ENCODE peak calls at places on chromosome 12, in seven cellular contexts. One of them, this sample, is unnamed.

GRCh38 chr12:46470039-46470627 is 97.6 kb upstream of the SLC38A2 start:
- DNase-seq in fibroblast of lung: no peak
- DNase-seq in endothelial cell of umbilical vein: no peak
- DNase-seq in tibial artery: no peak
- DNase-seq in CD8-positive, alpha-beta T cell: peak; percentile 50
- DNase-seq in spleen: no peak
- DNase-seq in stomach: no peak
- DNase-seq in this sample: no peak

GRCh38 chr12:113054948-113055486 is 1.5 kb upstream of the DTX1 start:
- DNase-seq in stomach: no peak
- DNase-seq in spleen: no peak
- DNase-seq in fibroblast of lung: no peak
- DNase-seq in endothelial cell of umbilical vein: no peak
- DNase-seq in CD8-positive, alpha-beta T cell: no peak
- DNase-seq in tibial artery: no peak
- DNase-seq in this sample: no peak

GRCh38 chr12:8648598-8649205 is 13.9 kb downstream of the MFAP5 start:
- DNase-seq in tibial artery: no peak
- DNase-seq in CD8-positive, alpha-beta T cell: peak; percentile 59
- DNase-seq in endothelial cell of umbilical vein: no peak
- DNase-seq in fibroblast of lung: no peak
- DNase-seq in stomach: no peak
- DNase-seq in spleen: no peak
- DNase-seq in this sample: no peak

GRCh38 chr12:57367121-57367520 is 63.7 kb downstream of the R3HDM2 start:
- DNase-seq in endothelial cell of umbilical vein: no peak
- DNase-seq in CD8-positive, alpha-beta T cell: no peak
- DNase-seq in tibial artery: no peak
- DNase-seq in fibroblast of lung: no peak
- DNase-seq in stomach: no peak
- DNase-seq in spleen: no peak
- DNase-seq in this sample: no peak

GRCh38 chr12:25347716-25348261 is 97.1 kb upstream of the KRAS start:
- DNase-seq in tibial artery: no peak
- DNase-seq in CD8-positive, alpha-beta T cell: no peak
- DNase-seq in stomach: no peak
- DNase-seq in fibroblast of lung: no peak
- DNase-seq in spleen: no peak
- DNase-seq in endothelial cell of umbilical vein: no peak
- DNase-seq in this sample: no peak

GRCh38 chr12:82517808-82518207 is 159.5 kb downstream of the METTL25 start:
- DNase-seq in tibial artery: no peak
- DNase-seq in spleen: no peak
- DNase-seq in CD8-positive, alpha-beta T cell: no peak
- DNase-seq in stomach: no peak
- DNase-seq in endothelial cell of umbilical vein: no peak
- DNase-seq in fibroblast of lung: no peak
- DNase-seq in this sample: no peak

GRCh38 chr12:1281683-1282366 is 290.8 kb downstream of the ERC1 start:
- DNase-seq in stomach: no peak
- DNase-seq in endothelial cell of umbilical vein: no peak
- DNase-seq in tibial artery: no peak
- DNase-seq in spleen: no peak
- DNase-seq in CD8-positive, alpha-beta T cell: no peak
- DNase-seq in fibroblast of lung: peak; percentile 85
- DNase-seq in this sample: no peak

GRCh38 chr12:19994970-19995369 is 373.4 kb upstream of the PDE3A start:
- DNase-seq in CD8-positive, alpha-beta T cell: no peak
- DNase-seq in stomach: no peak
- DNase-seq in fibroblast of lung: peak; percentile 26
- DNase-seq in spleen: no peak
- DNase-seq in endothelial cell of umbilical vein: peak; percentile 63
- DNase-seq in tibial artery: no peak
- DNase-seq in this sample: no peak

GRCh38 chr12:56462565-56462964 is 5.8 kb upstream of the SPRYD4 start:
- DNase-seq in endothelial cell of umbilical vein: no peak
- DNase-seq in tibial artery: no peak
- DNase-seq in CD8-positive, alpha-beta T cell: no peak
- DNase-seq in stomach: no peak
- DNase-seq in fibroblast of lung: no peak
- DNase-seq in spleen: no peak
- DNase-seq in this sample: no peak

GRCh38 chr12:77384941-77385340 is 319.6 kb upstream of the E2F7 start:
- DNase-seq in stomach: no peak
- DNase-seq in endothelial cell of umbilical vein: no peak
- DNase-seq in tibial artery: no peak
- DNase-seq in fibroblast of lung: no peak
- DNase-seq in CD8-positive, alpha-beta T cell: no peak
- DNase-seq in spleen: no peak
- DNase-seq in this sample: no peak

GRCh38 chr12:22275847-22276246 is 58.7 kb downstream of the ST8SIA1 start:
- DNase-seq in endothelial cell of umbilical vein: peak; percentile 58
- DNase-seq in tibial artery: peak; percentile 97
- DNase-seq in stomach: peak; percentile 45
- DNase-seq in fibroblast of lung: peak; percentile 100
- DNase-seq in CD8-positive, alpha-beta T cell: no peak
- DNase-seq in spleen: no peak
- DNase-seq in this sample: no peak

GRCh38 chr12:9673404-9674225 is 4.1 kb downstream of the CLEC2D start:
- DNase-seq in fibroblast of lung: peak; percentile 92
- DNase-seq in endothelial cell of umbilical vein: peak; percentile 94
- DNase-seq in CD8-positive, alpha-beta T cell: peak; percentile 68
- DNase-seq in stomach: no peak
- DNase-seq in spleen: peak; percentile 83
- DNase-seq in tibial artery: peak; percentile 35
- DNase-seq in this sample: peak; percentile 68

GRCh38 chr12:112374166-112374740 is 8.0 kb downstream of the HECTD4 start:
- DNase-seq in tibial artery: no peak
- DNase-seq in CD8-positive, alpha-beta T cell: no peak
- DNase-seq in endothelial cell of umbilical vein: no peak
- DNase-seq in fibroblast of lung: no peak
- DNase-seq in stomach: no peak
- DNase-seq in spleen: no peak
- DNase-seq in this sample: no peak

GRCh38 chr12:69254046-69254445 is 14.7 kb downstream of the CPSF6 start:
- DNase-seq in CD8-positive, alpha-beta T cell: no peak
- DNase-seq in stomach: no peak
- DNase-seq in fibroblast of lung: peak; percentile 63
- DNase-seq in endothelial cell of umbilical vein: peak; percentile 84
- DNase-seq in spleen: no peak
- DNase-seq in tibial artery: no peak
- DNase-seq in this sample: no peak

GRCh38 chr12:46585854-46586621 is 213.5 kb upstream of the SLC38A2 start:
- DNase-seq in tibial artery: no peak
- DNase-seq in fibroblast of lung: peak; percentile 93
- DNase-seq in CD8-positive, alpha-beta T cell: peak; percentile 83
- DNase-seq in endothelial cell of umbilical vein: peak; percentile 72
- DNase-seq in stomach: peak; percentile 72
- DNase-seq in spleen: no peak
- DNase-seq in this sample: peak; percentile 35

GRCh38 chr12:16417058-16417457 is 69.6 kb downstream of the MGST1 start:
- DNase-seq in CD8-positive, alpha-beta T cell: no peak
- DNase-seq in fibroblast of lung: no peak
- DNase-seq in tibial artery: no peak
- DNase-seq in spleen: no peak
- DNase-seq in stomach: no peak
- DNase-seq in endothelial cell of umbilical vein: no peak
- DNase-seq in this sample: no peak

GRCh38 chr12:19018302-19018980 is 111.1 kb upstream of the PLEKHA5 start:
- DNase-seq in spleen: no peak
- DNase-seq in CD8-positive, alpha-beta T cell: no peak
- DNase-seq in endothelial cell of umbilical vein: peak; percentile 70
- DNase-seq in tibial artery: no peak
- DNase-seq in fibroblast of lung: peak; percentile 80
- DNase-seq in stomach: no peak
- DNase-seq in this sample: no peak

GRCh38 chr12:78018146-78018910 is 187.6 kb downstream of the NAV3 start:
- DNase-seq in stomach: no peak
- DNase-seq in tibial artery: no peak
- DNase-seq in CD8-positive, alpha-beta T cell: no peak
- DNase-seq in fibroblast of lung: peak; percentile 65
- DNase-seq in endothelial cell of umbilical vein: no peak
- DNase-seq in spleen: no peak
- DNase-seq in this sample: no peak

GRCh38 chr12:26768611-26769603 is 64.1 kb downstream of the ITPR2 start:
- DNase-seq in stomach: no peak
- DNase-seq in spleen: no peak
- DNase-seq in CD8-positive, alpha-beta T cell: no peak
- DNase-seq in tibial artery: no peak
- DNase-seq in endothelial cell of umbilical vein: no peak
- DNase-seq in fibroblast of lung: no peak
- DNase-seq in this sample: no peak

GRCh38 chr12:4421590-4422031 is 24.0 kb downstream of the FGF6 start:
- DNase-seq in fibroblast of lung: peak; percentile 39
- DNase-seq in stomach: no peak
- DNase-seq in CD8-positive, alpha-beta T cell: no peak
- DNase-seq in tibial artery: no peak
- DNase-seq in spleen: no peak
- DNase-seq in endothelial cell of umbilical vein: peak; percentile 37
- DNase-seq in this sample: peak; percentile 29

GRCh38 chr12:24853588-24853987 is 95.3 kb downstream of the BCAT1 start:
- DNase-seq in endothelial cell of umbilical vein: peak; percentile 90
- DNase-seq in CD8-positive, alpha-beta T cell: no peak
- DNase-seq in tibial artery: no peak
- DNase-seq in spleen: no peak
- DNase-seq in fibroblast of lung: peak; percentile 78
- DNase-seq in stomach: no peak
- DNase-seq in this sample: no peak

GRCh38 chr12:122354958-122355641 is 67.4 kb downstream of the CLIP1 start:
- DNase-seq in spleen: no peak
- DNase-seq in fibroblast of lung: no peak
- DNase-seq in stomach: no peak
- DNase-seq in endothelial cell of umbilical vein: no peak
- DNase-seq in CD8-positive, alpha-beta T cell: no peak
- DNase-seq in tibial artery: no peak
- DNase-seq in this sample: no peak

GRCh38 chr12:19819231-19819630 is 379.9 kb downstream of the AEBP2 start:
- DNase-seq in CD8-positive, alpha-beta T cell: no peak
- DNase-seq in spleen: no peak
- DNase-seq in fibroblast of lung: no peak
- DNase-seq in tibial artery: peak; percentile 52
- DNase-seq in endothelial cell of umbilical vein: no peak
- DNase-seq in stomach: no peak
- DNase-seq in this sample: no peak

GRCh38 chr12:55039761-55040160 is 20.0 kb downstream of the NEUROD4 start:
- DNase-seq in tibial artery: no peak
- DNase-seq in CD8-positive, alpha-beta T cell: no peak
- DNase-seq in endothelial cell of umbilical vein: no peak
- DNase-seq in stomach: no peak
- DNase-seq in spleen: no peak
- DNase-seq in fibroblast of lung: no peak
- DNase-seq in this sample: no peak
- H3K4me1 ChIP-seq in tibial artery: no peaks in the 10 kb centered on the region
- H3K4me1 ChIP-seq in CD8-positive, alpha-beta T cell: peaks cover 38% of the 10 kb centered on the region
- H3K4me1 ChIP-seq in endothelial cell of umbilical vein: no peaks in the 10 kb centered on the region
- H3K4me1 ChIP-seq in stomach: no peaks in the 10 kb centered on the region
- H3K4me1 ChIP-seq in spleen: peaks cover 14% of the 10 kb centered on the region
- H3K4me1 ChIP-seq in fibroblast of lung: no peaks in the 10 kb centered on the region
- H3K4me1 ChIP-seq in this sample: no peaks in the 10 kb centered on the region

DNA sequence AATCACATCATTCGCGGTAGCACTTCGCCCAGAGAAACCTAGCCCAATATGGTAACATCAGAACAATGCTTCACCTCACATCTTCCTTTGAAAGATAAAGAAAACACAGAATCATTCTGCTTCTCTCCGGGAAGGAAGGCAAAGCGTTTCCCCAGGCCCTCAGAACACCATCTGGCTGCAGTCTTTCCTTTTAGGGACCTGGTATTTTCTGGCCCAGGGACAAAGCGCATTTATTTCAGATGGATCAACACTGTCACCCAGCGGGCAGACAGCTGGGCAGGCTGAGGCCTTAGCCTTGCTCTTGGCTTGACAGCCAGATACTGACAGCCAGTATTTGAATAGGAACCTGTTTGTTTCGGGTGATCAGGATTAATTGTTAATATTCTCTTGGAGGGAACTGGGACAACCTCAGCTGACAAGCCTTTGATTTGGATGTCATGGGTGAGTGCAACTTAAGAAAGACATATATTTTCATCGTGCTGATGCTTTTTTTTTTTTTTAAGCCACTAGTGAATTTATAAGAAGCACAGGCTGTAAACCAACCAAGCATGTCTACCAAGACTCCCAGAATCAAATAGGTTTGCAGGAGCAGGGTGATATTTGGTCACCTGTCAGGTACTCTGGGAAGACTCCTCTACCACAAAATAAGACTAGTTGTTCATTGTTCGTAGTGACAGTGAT is 118.9 kb downstream of the VEZT start:
- DNase-seq in endothelial cell of umbilical vein: peak; percentile 91
- DNase-seq in spleen: no peak
- DNase-seq in fibroblast of lung: peak; percentile 91
- DNase-seq in tibial artery: peak; percentile 57
- DNase-seq in stomach: peak; percentile 79
- DNase-seq in CD8-positive, alpha-beta T cell: no peak
- DNase-seq in this sample: peak; percentile 81
- TF ChIP-seq CTCF in endothelial cell of umbilical vein: peak; percentile 93
- TF ChIP-seq CTCF in spleen: peak; percentile 86
- TF ChIP-seq CTCF in fibroblast of lung: peak; percentile 86
- TF ChIP-seq CTCF in tibial artery: peak; percentile 93
- TF ChIP-seq CTCF in stomach: peak; percentile 62
- TF ChIP-seq CTCF in CD8-positive, alpha-beta T cell: no peak
- TF ChIP-seq CTCF in this sample: peak; percentile 100

GRCh38 chr12:3261782-3262359 is 184.7 kb downstream of the TSPAN9 start:
- DNase-seq in stomach: no peak
- DNase-seq in CD8-positive, alpha-beta T cell: no peak
- DNase-seq in endothelial cell of umbilical vein: no peak
- DNase-seq in spleen: no peak
- DNase-seq in fibroblast of lung: peak; percentile 70
- DNase-seq in tibial artery: peak; percentile 41
- DNase-seq in this sample: no peak
- H3K36me3 ChIP-seq in stomach: no peaks in the 10 kb centered on the region
- H3K36me3 ChIP-seq in CD8-positive, alpha-beta T cell: no peaks in the 10 kb centered on the region
- H3K36me3 ChIP-seq in endothelial cell of umbilical vein: no peaks in the 10 kb centered on the region
- H3K36me3 ChIP-seq in spleen: no peaks in the 10 kb centered on the region
- H3K36me3 ChIP-seq in fibroblast of lung: no peaks in the 10 kb centered on the region
- H3K36me3 ChIP-seq in tibial artery: no peaks in the 10 kb centered on the region
- H3K36me3 ChIP-seq in this sample: no peaks in the 10 kb centered on the region

GRCh38 chr12:14557966-14558365 is 9.7 kb downstream of the PLBD1 start:
- DNase-seq in fibroblast of lung: no peak
- DNase-seq in spleen: no peak
- DNase-seq in endothelial cell of umbilical vein: no peak
- DNase-seq in CD8-positive, alpha-beta T cell: no peak
- DNase-seq in stomach: no peak
- DNase-seq in tibial artery: no peak
- DNase-seq in this sample: no peak

GRCh38 chr12:14558377-14559051 is 9.2 kb downstream of the PLBD1 start:
- DNase-seq in endothelial cell of umbilical vein: no peak
- DNase-seq in CD8-positive, alpha-beta T cell: no peak
- DNase-seq in stomach: no peak
- DNase-seq in fibroblast of lung: no peak
- DNase-seq in spleen: no peak
- DNase-seq in tibial artery: no peak
- DNase-seq in this sample: no peak

GRCh38 chr12:14561677-14562076 is 6.0 kb downstream of the PLBD1 start:
- DNase-seq in endothelial cell of umbilical vein: no peak
- DNase-seq in fibroblast of lung: no peak
- DNase-seq in tibial artery: no peak
- DNase-seq in stomach: no peak
- DNase-seq in CD8-positive, alpha-beta T cell: no peak
- DNase-seq in spleen: no peak
- DNase-seq in this sample: no peak

GRCh38 chr12:14563051-14563450 is 4.6 kb downstream of the PLBD1 start:
- DNase-seq in spleen: no peak
- DNase-seq in tibial artery: no peak
- DNase-seq in endothelial cell of umbilical vein: no peak
- DNase-seq in stomach: peak; percentile 46
- DNase-seq in fibroblast of lung: no peak
- DNase-seq in CD8-positive, alpha-beta T cell: no peak
- DNase-seq in this sample: no peak

GRCh38 chr12:14560904-14561574 is 6.6 kb downstream of the PLBD1 start:
- DNase-seq in CD8-positive, alpha-beta T cell: no peak
- DNase-seq in tibial artery: no peak
- DNase-seq in spleen: no peak
- DNase-seq in fibroblast of lung: no peak
- DNase-seq in stomach: no peak
- DNase-seq in endothelial cell of umbilical vein: no peak
- DNase-seq in this sample: no peak
- H3K4me1 ChIP-seq in CD8-positive, alpha-beta T cell: peaks cover 4% of the 10 kb centered on the region
- H3K4me1 ChIP-seq in tibial artery: no peaks in the 10 kb centered on the region
- H3K4me1 ChIP-seq in spleen: peaks cover 16% of the 10 kb centered on the region
- H3K4me1 ChIP-seq in fibroblast of lung: no peaks in the 10 kb centered on the region
- H3K4me1 ChIP-seq in stomach: peaks cover 32% of the 10 kb centered on the region
- H3K4me1 ChIP-seq in endothelial cell of umbilical vein: no peaks in the 10 kb centered on the region
- H3K4me1 ChIP-seq in this sample: no peaks in the 10 kb centered on the region

This sample was measured in BE2C.